ENCODE peak calls at places on chromosome 13, in five cellular contexts. B, X, T, Y and A are unnamed samples.
A peak's percentile ranks its signal among the peaks of the same experiment; 100 is the strongest.

GRCh38 chr13:66659291-66660012 is 570.7 kb downstream of the PCDH9 start:
- DNase-seq in Y (peak; percentile 17), T (no peak), X (no peak), B (no peak), A (no peak)

GRCh38 chr13:73698859-73699258 is 435.3 kb downstream of the KLF12 start:
- DNase-seq in X (no peak), B (no peak), Y (no peak), T (no peak), A (no peak)

GRCh38 chr13:31045621-31046081 is 113.2 kb downstream of the TEX26 start:
- DNase-seq in B (no peak), Y (no peak), X (peak; percentile 46), T (no peak), A (peak; percentile 92)

GRCh38 chr13:83298636-83299035 is 583.6 kb downstream of the SLITRK1 start:
- DNase-seq in B (no peak), X (no peak), T (no peak), Y (no peak), A (no peak)

GRCh38 chr13:110629735-110630134 is 14.4 kb downstream of the NAXD start:
- DNase-seq in X (no peak), B (no peak), Y (no peak), T (no peak), A (no peak)

GRCh38 chr13:93345061-93345460 is 118.5 kb downstream of the GPC6 start:
- DNase-seq in Y (no peak), X (no peak), T (no peak), B (no peak), A (no peak)

GRCh38 chr13:77521194-77521593 is 14.3 kb upstream of the SCEL start:
- DNase-seq in X (no peak), T (no peak), Y (no peak), B (no peak), A (no peak)

GRCh38 chr13:28819046-28819747 is 942 bp upstream of the MTUS2 start:
- DNase-seq in X (no peak), T (no peak), Y (no peak), B (no peak), A (no peak)

GRCh38 chr13:74891610-74892009 is 590.4 kb downstream of the TBC1D4 start:
- DNase-seq in T (no peak), B (no peak), X (no peak), Y (no peak), A (no peak)

GRCh38 chr13:113053376-113053775 is 52.2 kb upstream of the F7 start:
- DNase-seq in T (no peak), X (no peak), B (no peak), Y (no peak), A (no peak)

GRCh38 chr13:49214917-49215376 is 5.2 kb upstream of the MLNR start:
- DNase-seq in X (no peak), B (peak; percentile 18), T (no peak), Y (peak; percentile 27), A (no peak)

GRCh38 chr13:98220188-98220765 is 43.2 kb upstream of the RNF113B start:
- DNase-seq in X (no peak), B (no peak), Y (no peak), T (no peak), A (no peak)

GRCh38 chr13:47239025-47239424 is 342.2 kb upstream of the HTR2A start:
- DNase-seq in X (no peak), B (no peak), Y (no peak), T (no peak), A (no peak)

GRCh38 chr13:64855506-64855905 is 2374.6 kb downstream of the PCDH9 start:
- DNase-seq in X (no peak), T (no peak), B (no peak), Y (no peak), A (no peak)

GRCh38 chr13:90461398-90461797 is 886.1 kb upstream of the MIR17HG start:
- DNase-seq in B (no peak), Y (no peak), X (no peak), T (no peak), A (no peak)

GRCh38 chr13:42064259-42064658 is 15.8 kb downstream of the DGKH start:
- DNase-seq in B (no peak), Y (no peak), T (no peak), X (no peak), A (no peak)

GRCh38 chr13:101447852-101448251 is 4.6 kb upstream of the ITGBL1 start:
- DNase-seq in T (no peak), X (no peak), B (no peak), Y (no peak), A (no peak)

GRCh38 chr13:60969659-60970058 is 446.0 kb downstream of the PCDH20 start:
- DNase-seq in T (no peak), B (no peak), X (no peak), Y (no peak), A (no peak)

GRCh38 chr13:110471156-110471832 is 90.2 kb downstream of the RAB20 start:
- DNase-seq in T (peak; percentile 64), Y (peak; percentile 81), X (no peak), B (peak; percentile 30), A (no peak)

GRCh38 chr13:22061371-22061805 is 390.5 kb downstream of the FGF9 start:
- DNase-seq in Y (no peak), T (no peak), B (no peak), X (peak; percentile 30), A (no peak)

GRCh38 chr13:34591163-34591562 is 350.9 kb upstream of the NBEA start:
- DNase-seq in B (no peak), X (no peak), Y (no peak), T (no peak), A (no peak)

GRCh38 chr13:110065780-110066179 is 241.2 kb downstream of the COL4A1 start:
- DNase-seq in T (no peak), X (no peak), B (no peak), Y (no peak), A (no peak)

GRCh38 chr13:113862191-113862765 is 1.6 kb downstream of the GAS6 start:
- DNase-seq in Y (no peak), B (no peak), X (no peak), T (no peak), A (no peak)

GRCh38 chr13:114115191-114115671 is 17.2 kb downstream of the RASA3 start:
- DNase-seq in B (no peak), T (no peak), Y (no peak), X (no peak), A (peak; percentile 83)

GRCh38 chr13:30915691-30916541 is 9.8 kb downstream of the MEDAG start:
- DNase-seq in B (no peak), X (no peak), T (no peak), Y (no peak), A (no peak)

GRCh38 chr13:113806526-113806925 is 47.5 kb downstream of the TMEM255B start:
- DNase-seq in B (no peak), T (no peak), Y (no peak), X (no peak), A (peak; percentile 50)

GRCh38 chr13:106560791-106561190 is 7.1 kb downstream of the ARGLU1 start:
- DNase-seq in Y (no peak), X (no peak), B (no peak), T (no peak), A (no peak)

GRCh38 chr13:70893832-70894231 is 785.6 kb upstream of the KLHL1 start:
- DNase-seq in T (no peak), X (no peak), B (no peak), Y (no peak), A (no peak)